ENCODE peak calls at places on chromosomes 1 and 21, in nine cellular contexts. One of them, this sample, is unnamed.

GRCh38 chr21:46585191-46585953 is 19.5 kb downstream of the S100B start:
- DNase-seq in lower lobe of right lung: no peak
- DNase-seq in ascending aorta: no peak
- DNase-seq in A673: peak; percentile 15
- DNase-seq in hepatocyte: no peak
- DNase-seq in right lobe of liver: no peak
- DNase-seq in kidney: no peak
- DNase-seq in left ventricle myocardium inferior: no peak
- DNase-seq in cardiac muscle cell: no peak
- DNase-seq in this sample: no peak

GRCh38 chr1:150619576-150620509 is 9.6 kb downstream of the ENSA start:
- DNase-seq in lower lobe of right lung: no peak
- DNase-seq in ascending aorta: no peak
- DNase-seq in A673: peak; percentile 91
- DNase-seq in hepatocyte: peak; percentile 62
- DNase-seq in right lobe of liver: no peak
- DNase-seq in kidney: no peak
- DNase-seq in left ventricle myocardium inferior: no peak
- DNase-seq in cardiac muscle cell: peak; percentile 81
- DNase-seq in this sample: peak; percentile 11

GRCh38 chr1:54758678-54759348 is 5.5 kb downstream of the PARS2 start:
- DNase-seq in lower lobe of right lung: no peak
- DNase-seq in ascending aorta: no peak
- DNase-seq in A673: no peak
- DNase-seq in hepatocyte: no peak
- DNase-seq in right lobe of liver: no peak
- DNase-seq in kidney: no peak
- DNase-seq in left ventricle myocardium inferior: no peak
- DNase-seq in cardiac muscle cell: no peak
- DNase-seq in this sample: no peak

GRCh38 chr1:226891846-226892533 is 21.6 kb downstream of the PSEN2 start:
- DNase-seq in lower lobe of right lung: no peak
- DNase-seq in ascending aorta: no peak
- DNase-seq in A673: no peak
- DNase-seq in hepatocyte: no peak
- DNase-seq in right lobe of liver: no peak
- DNase-seq in kidney: no peak
- DNase-seq in left ventricle myocardium inferior: no peak
- DNase-seq in cardiac muscle cell: peak; percentile 59
- DNase-seq in this sample: no peak

GRCh38 chr1:99682291-99682751 is 36.4 kb downstream of the PALMD start:
- DNase-seq in lower lobe of right lung: no peak
- DNase-seq in ascending aorta: no peak
- DNase-seq in A673: no peak
- DNase-seq in hepatocyte: no peak
- DNase-seq in right lobe of liver: no peak
- DNase-seq in kidney: no peak
- DNase-seq in left ventricle myocardium inferior: no peak
- DNase-seq in cardiac muscle cell: peak; percentile 73
- DNase-seq in this sample: no peak

GRCh38 chr1:9473032-9473792 is 66.1 kb upstream of the SLC25A33 start:
- DNase-seq in lower lobe of right lung: peak; percentile 55
- DNase-seq in ascending aorta: peak; percentile 82
- DNase-seq in A673: no peak
- DNase-seq in hepatocyte: peak; percentile 91
- DNase-seq in right lobe of liver: no peak
- DNase-seq in kidney: no peak
- DNase-seq in left ventricle myocardium inferior: peak; percentile 72
- DNase-seq in cardiac muscle cell: peak; percentile 89
- DNase-seq in this sample: peak; percentile 64

GRCh38 chr21:42310411-42311001 is 4.7 kb downstream of the TFF3 start:
- DNase-seq in lower lobe of right lung: no peak
- DNase-seq in ascending aorta: peak; percentile 52
- DNase-seq in A673: no peak
- DNase-seq in hepatocyte: no peak
- DNase-seq in right lobe of liver: no peak
- DNase-seq in kidney: peak; percentile 61
- DNase-seq in left ventricle myocardium inferior: no peak
- DNase-seq in cardiac muscle cell: no peak
- DNase-seq in this sample: no peak

GRCh38 chr1:153532161-153532560 is 3.6 kb downstream of the S100A6 start:
- DNase-seq in lower lobe of right lung: no peak
- DNase-seq in ascending aorta: no peak
- DNase-seq in A673: no peak
- DNase-seq in hepatocyte: no peak
- DNase-seq in right lobe of liver: no peak
- DNase-seq in kidney: no peak
- DNase-seq in left ventricle myocardium inferior: no peak
- DNase-seq in cardiac muscle cell: no peak
- DNase-seq in this sample: no peak

GRCh38 chr1:26360051-26360806 is 6.3 kb upstream of the CRYBG2 start:
- DNase-seq in lower lobe of right lung: no peak
- DNase-seq in ascending aorta: no peak
- DNase-seq in A673: no peak
- DNase-seq in hepatocyte: peak; percentile 75
- DNase-seq in right lobe of liver: no peak
- DNase-seq in kidney: no peak
- DNase-seq in left ventricle myocardium inferior: no peak
- DNase-seq in cardiac muscle cell: no peak
- DNase-seq in this sample: no peak

GRCh38 chr1:241771117-241771516 is 76.9 kb upstream of the EXO1 start:
- DNase-seq in lower lobe of right lung: no peak
- DNase-seq in ascending aorta: no peak
- DNase-seq in A673: no peak
- DNase-seq in hepatocyte: no peak
- DNase-seq in right lobe of liver: no peak
- DNase-seq in kidney: no peak
- DNase-seq in left ventricle myocardium inferior: no peak
- DNase-seq in cardiac muscle cell: no peak
- DNase-seq in this sample: no peak

GRCh38 chr1:160779662-160780397 is 16.1 kb upstream of the LY9 start:
- DNase-seq in lower lobe of right lung: no peak
- DNase-seq in ascending aorta: no peak
- DNase-seq in A673: peak; percentile 44
- DNase-seq in hepatocyte: peak; percentile 27
- DNase-seq in right lobe of liver: no peak
- DNase-seq in kidney: no peak
- DNase-seq in left ventricle myocardium inferior: no peak
- DNase-seq in cardiac muscle cell: peak; percentile 7
- DNase-seq in this sample: no peak

GRCh38 chr21:34819357-34819999 is 150.7 kb downstream of the CLIC6 start:
- DNase-seq in lower lobe of right lung: no peak
- DNase-seq in ascending aorta: no peak
- DNase-seq in A673: no peak
- DNase-seq in hepatocyte: no peak
- DNase-seq in right lobe of liver: no peak
- DNase-seq in kidney: no peak
- DNase-seq in left ventricle myocardium inferior: no peak
- DNase-seq in cardiac muscle cell: no peak
- DNase-seq in this sample: peak; percentile 75

GRCh38 chr21:32448803-32449594 is 36.5 kb downstream of the EVA1C start:
- DNase-seq in lower lobe of right lung: no peak
- DNase-seq in ascending aorta: no peak
- DNase-seq in A673: no peak
- DNase-seq in hepatocyte: no peak
- DNase-seq in right lobe of liver: no peak
- DNase-seq in kidney: no peak
- DNase-seq in left ventricle myocardium inferior: no peak
- DNase-seq in cardiac muscle cell: peak; percentile 71
- DNase-seq in this sample: no peak

GRCh38 chr21:32455548-32455947 is 43.0 kb downstream of the EVA1C start:
- DNase-seq in lower lobe of right lung: no peak
- DNase-seq in ascending aorta: no peak
- DNase-seq in A673: no peak
- DNase-seq in hepatocyte: no peak
- DNase-seq in right lobe of liver: no peak
- DNase-seq in kidney: no peak
- DNase-seq in left ventricle myocardium inferior: no peak
- DNase-seq in cardiac muscle cell: no peak
- DNase-seq in this sample: no peak

GRCh38 chr21:32456497-32456918 is 44.0 kb downstream of the EVA1C start:
- DNase-seq in lower lobe of right lung: no peak
- DNase-seq in ascending aorta: peak; percentile 71
- DNase-seq in A673: no peak
- DNase-seq in hepatocyte: no peak
- DNase-seq in right lobe of liver: no peak
- DNase-seq in kidney: no peak
- DNase-seq in left ventricle myocardium inferior: no peak
- DNase-seq in cardiac muscle cell: peak; percentile 72
- DNase-seq in this sample: no peak

GRCh38 chr21:32457360-32457840 is 44.9 kb downstream of the EVA1C start:
- DNase-seq in lower lobe of right lung: peak; percentile 63
- DNase-seq in ascending aorta: no peak
- DNase-seq in A673: no peak
- DNase-seq in hepatocyte: peak; percentile 53
- DNase-seq in right lobe of liver: peak; percentile 58
- DNase-seq in kidney: peak; percentile 86
- DNase-seq in left ventricle myocardium inferior: peak; percentile 43
- DNase-seq in cardiac muscle cell: peak; percentile 47
- DNase-seq in this sample: no peak

DNA sequence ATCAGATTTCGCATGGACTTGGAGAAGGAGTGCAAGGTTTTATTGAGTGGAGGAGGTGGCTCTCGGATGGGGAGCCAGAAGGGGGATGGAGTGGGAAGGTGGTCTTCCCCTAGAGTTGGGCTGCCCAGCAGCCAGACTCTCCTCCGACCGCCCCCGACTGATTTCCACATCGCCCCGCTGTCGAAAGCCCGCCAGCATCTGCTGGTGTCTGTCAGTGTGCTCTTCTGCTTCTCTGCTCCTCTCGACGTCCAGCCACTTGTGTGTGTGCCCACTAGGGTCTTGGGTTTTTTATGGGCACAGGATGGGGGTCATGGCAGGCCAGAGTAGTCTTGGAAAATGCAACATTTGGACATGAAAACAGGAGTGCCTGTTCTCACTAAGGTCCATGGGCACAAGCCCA is 40.1 kb downstream of the EVA1C start:
- DNase-seq in lower lobe of right lung: no peak
- DNase-seq in ascending aorta: no peak
- DNase-seq in A673: no peak
- DNase-seq in hepatocyte: no peak
- DNase-seq in right lobe of liver: no peak
- DNase-seq in kidney: no peak
- DNase-seq in left ventricle myocardium inferior: no peak
- DNase-seq in cardiac muscle cell: no peak
- DNase-seq in this sample: no peak
- H3K4me1 ChIP-seq in lower lobe of right lung: peaks cover 51% of the 10 kb centered on the region
- H3K4me1 ChIP-seq in ascending aorta: peaks cover 43% of the 10 kb centered on the region
- H3K4me1 ChIP-seq in A673: no peaks in the 10 kb centered on the region
- H3K4me1 ChIP-seq in hepatocyte: peaks cover 9% of the 10 kb centered on the region
- H3K4me1 ChIP-seq in right lobe of liver: no peaks in the 10 kb centered on the region
- H3K4me1 ChIP-seq in kidney: peaks cover 7% of the 10 kb centered on the region
- H3K4me1 ChIP-seq in left ventricle myocardium inferior: peaks cover 71% of the 10 kb centered on the region
- H3K4me1 ChIP-seq in cardiac muscle cell: no peaks in the 10 kb centered on the region
- H3K4me1 ChIP-seq in this sample: peaks cover 10% of the 10 kb centered on the region

DNA sequence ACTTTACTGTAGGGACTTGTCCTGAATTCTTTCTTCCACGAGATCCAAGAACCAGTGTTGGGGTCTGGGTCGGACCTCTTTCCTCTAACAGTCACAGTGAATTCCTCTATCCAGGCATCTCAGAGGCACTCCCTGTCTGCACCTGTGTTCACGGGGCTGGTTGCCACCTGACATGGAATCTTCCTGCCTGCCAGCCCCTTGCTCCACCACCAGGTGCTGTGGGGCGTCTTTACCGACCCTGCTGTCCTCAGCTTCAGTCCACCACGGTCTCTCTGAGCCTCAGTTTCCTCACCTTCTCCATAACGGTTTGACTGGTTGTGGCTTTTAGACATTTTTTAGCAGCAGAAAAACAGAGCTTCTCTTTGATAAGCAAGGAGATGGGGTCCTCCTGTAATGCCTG is 62.7 kb downstream of the SDC3 start:
- DNase-seq in lower lobe of right lung: no peak
- DNase-seq in ascending aorta: no peak
- DNase-seq in A673: no peak
- DNase-seq in hepatocyte: no peak
- DNase-seq in right lobe of liver: no peak
- DNase-seq in kidney: no peak
- DNase-seq in left ventricle myocardium inferior: no peak
- DNase-seq in cardiac muscle cell: no peak
- DNase-seq in this sample: no peak
- TF ChIP-seq CTCF in lower lobe of right lung: no peak
- TF ChIP-seq CTCF in ascending aorta: no peak
- TF ChIP-seq CTCF in A673: no peak
- TF ChIP-seq CTCF in hepatocyte: no peak
- TF ChIP-seq CTCF in right lobe of liver: no peak
- TF ChIP-seq CTCF in kidney: no peak
- TF ChIP-seq CTCF in left ventricle myocardium inferior: no peak
- TF ChIP-seq CTCF in cardiac muscle cell: no peak
- TF ChIP-seq CTCF in this sample: no peak

GRCh38 chr1:196306421-196306820 is 301.8 kb downstream of the KCNT2 start:
- DNase-seq in lower lobe of right lung: no peak
- DNase-seq in ascending aorta: no peak
- DNase-seq in A673: no peak
- DNase-seq in hepatocyte: peak; percentile 8
- DNase-seq in right lobe of liver: no peak
- DNase-seq in kidney: no peak
- DNase-seq in left ventricle myocardium inferior: no peak
- DNase-seq in cardiac muscle cell: no peak
- DNase-seq in this sample: no peak
- H3K4me3 ChIP-seq in lower lobe of right lung: no peak overlapping the region
- H3K4me3 ChIP-seq in ascending aorta: no peak overlapping the region
- H3K4me3 ChIP-seq in A673: no peak overlapping the region
- H3K4me3 ChIP-seq in hepatocyte: no peak overlapping the region
- H3K4me3 ChIP-seq in right lobe of liver: no peak overlapping the region
- H3K4me3 ChIP-seq in kidney: no peak overlapping the region
- H3K4me3 ChIP-seq in left ventricle myocardium inferior: no peak overlapping the region
- H3K4me3 ChIP-seq in cardiac muscle cell: no peak overlapping the region
- H3K4me3 ChIP-seq in this sample: no peak overlapping the region

GRCh38 chr21:37462087-37462861 is 95.7 kb downstream of the DYRK1A start:
- DNase-seq in lower lobe of right lung: no peak
- DNase-seq in ascending aorta: no peak
- DNase-seq in A673: no peak
- DNase-seq in hepatocyte: no peak
- DNase-seq in right lobe of liver: no peak
- DNase-seq in kidney: no peak
- DNase-seq in left ventricle myocardium inferior: no peak
- DNase-seq in cardiac muscle cell: no peak
- DNase-seq in this sample: no peak

GRCh38 chr21:37460196-37460595 is 93.6 kb downstream of the DYRK1A start:
- DNase-seq in lower lobe of right lung: no peak
- DNase-seq in ascending aorta: no peak
- DNase-seq in A673: peak; percentile 52
- DNase-seq in hepatocyte: no peak
- DNase-seq in right lobe of liver: no peak
- DNase-seq in kidney: no peak
- DNase-seq in left ventricle myocardium inferior: no peak
- DNase-seq in cardiac muscle cell: no peak
- DNase-seq in this sample: no peak

GRCh38 chr21:37459575-37459974 is 93.0 kb downstream of the DYRK1A start:
- DNase-seq in lower lobe of right lung: no peak
- DNase-seq in ascending aorta: no peak
- DNase-seq in A673: no peak
- DNase-seq in hepatocyte: no peak
- DNase-seq in right lobe of liver: no peak
- DNase-seq in kidney: no peak
- DNase-seq in left ventricle myocardium inferior: no peak
- DNase-seq in cardiac muscle cell: peak; percentile 26
- DNase-seq in this sample: no peak

GRCh38 chr21:37461494-37461893 is 94.9 kb downstream of the DYRK1A start:
- DNase-seq in lower lobe of right lung: no peak
- DNase-seq in ascending aorta: no peak
- DNase-seq in A673: no peak
- DNase-seq in hepatocyte: no peak
- DNase-seq in right lobe of liver: no peak
- DNase-seq in kidney: no peak
- DNase-seq in left ventricle myocardium inferior: no peak
- DNase-seq in cardiac muscle cell: peak; percentile 25
- DNase-seq in this sample: no peak

GRCh38 chr21:37463083-37463780 is 96.7 kb downstream of the DYRK1A start:
- DNase-seq in lower lobe of right lung: no peak
- DNase-seq in ascending aorta: no peak
- DNase-seq in A673: peak; percentile 68
- DNase-seq in hepatocyte: peak; percentile 33
- DNase-seq in right lobe of liver: no peak
- DNase-seq in kidney: no peak
- DNase-seq in left ventricle myocardium inferior: no peak
- DNase-seq in cardiac muscle cell: peak; percentile 73
- DNase-seq in this sample: no peak
- H3K4me1 ChIP-seq in lower lobe of right lung: peaks cover 59% of the 10 kb centered on the region
- H3K4me1 ChIP-seq in ascending aorta: peaks cover 62% of the 10 kb centered on the region
- H3K4me1 ChIP-seq in A673: peaks cover 38% of the 10 kb centered on the region
- H3K4me1 ChIP-seq in hepatocyte: peaks cover 42% of the 10 kb centered on the region
- H3K4me1 ChIP-seq in right lobe of liver: no peaks in the 10 kb centered on the region
- H3K4me1 ChIP-seq in kidney: peaks cover 12% of the 10 kb centered on the region
- H3K4me1 ChIP-seq in left ventricle myocardium inferior: peaks cover 78% of the 10 kb centered on the region
- H3K4me1 ChIP-seq in cardiac muscle cell: peaks cover 46% of the 10 kb centered on the region
- H3K4me1 ChIP-seq in this sample: peaks cover 77% of the 10 kb centered on the region

This sample was measured in gastrocnemius medialis.